ENCODE peak calls at places on chromosomes 2 and 18, in nine cellular contexts. G is psoas muscle, X is right lobe of liver, U is BJ, D is left ventricle myocardium inferior, V is activated B cell treated with CpG ODN at 0.5 μM for 24 hours, R is neural crest cell, H is lung, Y is natural killer cell. F is an unnamed sample.

GRCh38 chr2:112876257-112876970 is 34.6 kb upstream of the IL37 start:
- DNase-seq in R (no peak), H (no peak), X (no peak), V (no peak), Y (no peak), U (no peak), G (no peak), D (no peak), F (no peak)

GRCh38 chr2:231297108-231297908 is 98.2 kb upstream of the B3GNT7 start:
- DNase-seq in U (no peak), R (peak), Y (peak), X (peak), H (peak), D (peak), G (peak), V (peak), F (peak)

GRCh38 chr2:237888389-237888788 is 29.0 kb downstream of the RAMP1 start:
- DNase-seq in H (no peak), R (no peak), U (no peak), X (no peak), D (no peak), V (no peak), G (no peak), Y (no peak), F (no peak)

GRCh38 chr2:232523682-232524597 is 2.0 kb upstream of the CHRND start:
- DNase-seq in R (peak), H (no peak), G (peak), X (no peak), V (no peak), U (no peak), Y (no peak), D (no peak), F (peak)

GRCh38 chr2:175167076-175167791 is 769 bp downstream of the ATF2 start:
- DNase-seq in R (peak), D (peak), X (peak), G (peak), U (no peak), V (no peak), H (peak), Y (no peak), F (peak)

GRCh38 chr2:56981554-56981953 is 797.8 kb downstream of the CCDC85A start:
- DNase-seq in V (no peak), G (no peak), Y (no peak), D (no peak), H (no peak), X (no peak), U (peak), R (no peak), F (no peak)

GRCh38 chr2:47043142-47043890 is 111.8 kb downstream of the STPG4 start:
- DNase-seq in H (peak), R (no peak), G (peak), U (peak), V (no peak), X (no peak), D (peak), Y (no peak), F (no peak)

GRCh38 chr2:20669609-20670314 is 2.8 kb downstream of the GDF7 start:
- DNase-seq in H (no peak), D (no peak), Y (no peak), R (no peak), V (no peak), G (no peak), X (no peak), U (no peak), F (no peak)

GRCh38 chr2:96596596-96596995 is 41.5 kb downstream of the KANSL3 start:
- DNase-seq in G (no peak), V (no peak), U (no peak), D (no peak), R (no peak), H (no peak), X (no peak), Y (no peak), F (no peak)

GRCh38 chr2:199973703-199974102 is 18.3 kb downstream of the MAIP1 start:
- DNase-seq in X (no peak), Y (no peak), U (no peak), D (no peak), H (no peak), R (no peak), G (no peak), V (no peak), F (no peak)

GRCh38 chr2:7424481-7424880 is 507.3 kb downstream of the RNF144A start:
- DNase-seq in V (no peak), U (no peak), Y (no peak), D (no peak), X (no peak), R (no peak), H (no peak), G (no peak), F (no peak)

GRCh38 chr2:196097864-196098660 is 29.4 kb upstream of the DNAH7 start:
- DNase-seq in Y (no peak), R (no peak), V (no peak), G (no peak), D (no peak), X (no peak), U (no peak), H (no peak), F (no peak)

GRCh38 chr2:234751275-234751938 is 200.4 kb upstream of the SH3BP4 start:
- DNase-seq in H (peak), G (no peak), Y (no peak), D (no peak), U (no peak), V (no peak), X (no peak), R (no peak), F (no peak)

GRCh38 chr2:73172963-73173362 is 29.4 kb upstream of the NOTO start:
- DNase-seq in G (no peak), U (no peak), R (no peak), X (no peak), V (no peak), H (no peak), D (no peak), Y (no peak), F (no peak)

GRCh38 chr2:234422895-234423505 is 73.9 kb downstream of the ARL4C start:
- DNase-seq in Y (peak), V (no peak), D (no peak), R (no peak), U (no peak), G (no peak), X (no peak), H (no peak), F (no peak)

GRCh38 chr2:49861821-49862220 is 707.5 kb upstream of the FSHR start:
- DNase-seq in R (no peak), V (no peak), Y (no peak), H (no peak), U (no peak), D (no peak), X (no peak), G (no peak), F (no peak)

GRCh38 chr2:28516950-28517349 is 21.1 kb downstream of the PLB1 start:
- DNase-seq in V (no peak), R (no peak), Y (no peak), G (no peak), D (no peak), U (no peak), H (no peak), X (no peak), F (no peak)

GRCh38 chr2:219228026-219228744 is 1.3 kb downstream of the ATG9A start:
- DNase-seq in D (no peak), U (no peak), R (no peak), X (peak), G (peak), H (no peak), Y (no peak), V (no peak), F (no peak)

GRCh38 chr2:152409691-152410597 is 75.0 kb downstream of the FMNL2 start:
- DNase-seq in H (no peak), X (no peak), D (no peak), R (no peak), U (no peak), G (no peak), Y (no peak), V (no peak), F (no peak)

GRCh38 chr2:133843551-133843950 is 275.3 kb upstream of the NCKAP5 start:
- DNase-seq in Y (no peak), V (no peak), G (no peak), X (no peak), D (no peak), R (no peak), U (no peak), H (no peak), F (no peak)

GRCh38 chr2:64793701-64794100 is 140.0 kb upstream of the SERTAD2 start:
- DNase-seq in H (no peak), V (no peak), Y (no peak), U (no peak), D (no peak), X (no peak), G (no peak), R (no peak), F (no peak)

GRCh38 chr2:74513605-74514367 is 464 bp upstream of the TLX2 start:
- DNase-seq in V (no peak), G (no peak), U (no peak), H (no peak), Y (no peak), X (no peak), D (no peak), R (no peak), F (no peak)

GRCh38 chr2:119111115-119111975 is 47.2 kb downstream of the C1QL2 start:
- DNase-seq in H (peak), G (no peak), D (no peak), V (no peak), R (no peak), U (no peak), X (no peak), Y (no peak), F (no peak)

GRCh38 chr2:227655454-227655853 is 11.2 kb upstream of the SCYGR5 start:
- DNase-seq in R (no peak), D (no peak), X (no peak), U (peak), H (no peak), G (no peak), V (no peak), Y (no peak), F (no peak)

GRCh38 chr2:221779614-221780067 is 207.5 kb upstream of the EPHA4 start:
- DNase-seq in V (no peak), R (no peak), H (no peak), D (no peak), X (no peak), G (no peak), U (peak), Y (no peak), F (no peak)

GRCh38 chr2:157470321-157470720 is 26.4 kb upstream of the CYTIP start:
- DNase-seq in G (no peak), H (no peak), R (no peak), V (no peak), D (no peak), Y (no peak), U (no peak), X (no peak), F (no peak)

GRCh38 chr2:159202568-159203071 is 83.9 kb downstream of the WDSUB1 start:
- DNase-seq in G (no peak), X (no peak), V (no peak), U (peak), Y (no peak), H (peak), D (peak), R (no peak), F (no peak)

GRCh38 chr18:47331051-47331450 is 79.6 kb upstream of the SKOR2 start:
- DNase-seq in D (no peak), G (no peak), X (no peak), V (no peak), U (no peak), R (no peak), H (no peak), Y (no peak), F (no peak)

GRCh38 chr2:55140316-55141219 is 90.3 kb upstream of the RTN4 start:
- DNase-seq in Y (no peak), V (no peak), G (no peak), H (no peak), X (no peak), U (no peak), R (no peak), D (no peak), F (no peak)

GRCh38 chr2:1886405-1886992 is 142.2 kb upstream of the PXDN start:
- DNase-seq in X (peak), G (no peak), U (no peak), H (peak), D (peak), R (peak), Y (peak), V (no peak), F (peak)

GRCh38 chr2:223221120-223221859 is 169.3 kb downstream of the KCNE4 start:
- DNase-seq in R (no peak), V (no peak), X (no peak), G (no peak), U (no peak), H (no peak), Y (no peak), D (no peak), F (no peak)

GRCh38 chr2:228681426-228681825 is 499.9 kb upstream of the SPHKAP start:
- DNase-seq in R (no peak), H (no peak), Y (no peak), V (no peak), X (no peak), D (no peak), U (no peak), G (no peak), F (no peak)

GRCh38 chr2:65503746-65504145 is 71.3 kb upstream of the SPRED2 start:
- DNase-seq in Y (no peak), U (no peak), V (no peak), G (no peak), D (no peak), H (no peak), X (no peak), R (no peak), F (no peak)

GRCh38 chr2:77363277-77363676 is 158.9 kb downstream of the LRRTM4 start:
- DNase-seq in H (no peak), Y (no peak), X (no peak), V (no peak), G (no peak), R (no peak), D (no peak), U (no peak), F (no peak)
- TF ChIP-seq CTCF in H (no peak), Y (no peak), X (no peak), V (no peak), G (no peak), R (no peak), D (no peak), U (no peak), F (no peak)

GRCh38 chr2:44852594-44852993 is 88.9 kb upstream of the SIX3 start:
- DNase-seq in X (no peak), D (no peak), Y (no peak), H (no peak), R (no peak), U (no peak), V (no peak), G (no peak), F (no peak)

GRCh38 chr2:44848026-44848425 is 93.5 kb upstream of the SIX3 start:
- DNase-seq in X (no peak), D (no peak), U (no peak), H (no peak), V (no peak), Y (no peak), R (no peak), G (no peak), F (no peak)

GRCh38 chr2:44844651-44845270 is 96.7 kb upstream of the SIX3 start:
- DNase-seq in U (no peak), G (no peak), H (no peak), X (no peak), D (no peak), R (no peak), V (no peak), Y (no peak), F (no peak)

GRCh38 chr2:44851518-44851917 is 90.0 kb upstream of the SIX3 start:
- DNase-seq in R (no peak), V (no peak), H (no peak), G (no peak), D (no peak), Y (no peak), X (no peak), U (no peak), F (no peak)

DNA sequence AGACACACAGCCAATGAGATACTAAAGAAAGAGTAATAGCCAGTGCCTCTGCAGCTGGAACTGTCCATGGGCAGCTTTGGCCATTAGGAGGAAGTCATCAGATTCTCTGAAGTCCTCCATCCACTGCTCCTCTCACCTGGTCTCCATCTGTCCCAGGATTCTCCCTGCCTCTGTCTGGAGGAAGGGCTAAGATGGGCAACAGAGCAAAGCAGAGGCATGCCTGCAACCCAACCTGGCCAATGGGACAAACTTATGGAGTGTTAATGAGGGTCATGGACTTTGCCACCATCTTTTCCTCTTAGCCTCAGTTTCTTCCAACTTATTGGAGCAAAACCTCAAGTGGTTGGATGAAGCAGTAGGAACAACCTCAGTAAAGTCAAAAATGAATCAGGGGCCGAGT is 91.5 kb upstream of the SIX3 start:
- DNase-seq in U (no peak), V (no peak), H (no peak), X (no peak), Y (no peak), G (no peak), D (no peak), R (no peak), F (no peak)
- TF ChIP-seq CTCF in U (no peak), V (no peak), H (no peak), X (no peak), Y (no peak), G (no peak), D (no peak), R (no peak), F (no peak)

DNA sequence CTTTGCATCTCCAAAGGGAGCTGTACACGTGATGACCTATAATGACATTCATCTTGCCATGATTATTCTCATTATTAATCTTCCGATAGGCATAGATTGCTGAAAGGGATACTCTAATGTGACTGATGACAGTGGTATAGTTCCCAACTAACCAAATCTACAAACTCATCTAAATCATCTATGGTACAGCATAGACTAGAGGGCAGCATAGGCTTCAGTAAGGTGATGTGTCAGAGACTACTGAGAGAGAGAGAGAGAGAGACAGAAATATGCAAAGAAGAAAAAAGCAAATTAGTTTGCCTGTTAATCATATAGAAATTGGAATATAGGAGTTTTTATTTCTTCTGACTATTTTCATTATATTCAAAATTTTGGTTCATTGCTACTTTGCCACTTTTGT is 89.3 kb downstream of the CSRNP3 start:
- DNase-seq in U (no peak), Y (no peak), G (no peak), D (no peak), R (no peak), X (no peak), H (no peak), V (no peak), F (no peak)
- TF ChIP-seq CTCF in U (no peak), Y (no peak), G (no peak), D (no peak), R (no peak), X (peak), H (no peak), V (no peak), F (no peak)

GRCh38 chr2:204638795-204639194 is 93.5 kb downstream of the PARD3B start:
- DNase-seq in U (no peak), G (no peak), V (no peak), Y (no peak), R (no peak), X (no peak), D (no peak), H (no peak), F (no peak)

GRCh38 chr2:204634564-204634963 is 89.3 kb downstream of the PARD3B start:
- DNase-seq in U (no peak), V (no peak), R (no peak), Y (no peak), X (no peak), G (no peak), D (no peak), H (no peak), F (no peak)

GRCh38 chr2:204632410-204632809 is 87.1 kb downstream of the PARD3B start:
- DNase-seq in Y (no peak), V (no peak), X (no peak), U (no peak), D (no peak), G (no peak), H (no peak), R (no peak), F (no peak)

DNA sequence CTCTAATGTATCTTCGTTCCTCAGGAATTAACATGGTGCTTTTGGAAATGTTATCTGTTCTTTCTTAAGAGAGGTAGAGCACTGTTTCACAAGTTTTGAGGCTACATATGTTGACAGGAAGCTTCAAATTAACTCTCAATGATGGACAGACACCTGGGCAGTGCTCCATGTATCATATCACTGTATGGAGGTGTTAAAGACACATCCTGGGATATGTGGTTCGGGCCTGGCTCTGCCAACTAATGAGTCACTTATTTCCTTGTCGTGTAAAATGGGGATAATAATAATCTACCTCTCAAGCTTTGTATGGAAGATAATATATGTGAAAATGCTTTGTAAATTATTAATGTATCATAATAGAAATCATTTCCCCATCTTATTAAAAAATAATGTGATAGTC is 90.2 kb downstream of the PARD3B start:
- DNase-seq in R (no peak), D (no peak), X (no peak), V (no peak), H (no peak), U (no peak), G (no peak), Y (no peak), F (no peak)
- TF ChIP-seq CTCF in R (no peak), D (no peak), X (no peak), V (no peak), H (no peak), U (no peak), G (no peak), Y (no peak), F (no peak)

GRCh38 chr2:104447831-104448434 is 406.0 kb upstream of the POU3F3 start:
- DNase-seq in X (no peak), G (no peak), R (no peak), U (no peak), Y (no peak), D (no peak), V (no peak), H (no peak), F (no peak)
- TF ChIP-seq CTCF in X (peak), G (no peak), R (peak), U (no peak), Y (no peak), D (no peak), V (no peak), H (no peak), F (peak)

DNA sequence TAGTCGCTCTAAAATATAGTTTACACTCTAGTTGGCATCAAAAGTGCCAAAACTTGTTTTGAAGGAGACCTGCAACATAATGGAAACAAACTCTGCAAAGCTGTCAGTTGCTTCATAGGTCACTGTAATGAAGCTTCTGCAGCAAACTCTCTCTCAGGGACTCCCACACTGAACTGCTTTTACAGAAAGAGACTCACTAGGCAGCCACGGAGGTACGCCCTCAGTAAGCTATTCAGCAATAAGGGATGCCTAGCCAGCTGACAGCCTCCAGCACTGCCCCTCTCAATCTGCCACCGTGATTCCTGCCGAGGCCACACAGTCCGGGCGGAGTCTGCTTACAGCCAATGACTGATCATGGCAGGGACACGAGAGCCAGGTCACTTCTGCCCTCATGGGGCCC is 51.1 kb downstream of the COLEC12 start:
- DNase-seq in H (peak), X (no peak), R (no peak), V (no peak), D (no peak), Y (no peak), G (peak), U (no peak), F (no peak)
- TF ChIP-seq CTCF in H (no peak), X (no peak), R (no peak), V (no peak), D (no peak), Y (no peak), G (no peak), U (no peak), F (no peak)

F was measured in progenitor cell of endocrine pancreas.